ENCODE peak calls at places on chromosomes 13 and 19, in nine cellular contexts. One of them, this sample, is unnamed. For H3K9me3, the result is how much of the 10 kb centered on the place peaks cover.

GRCh38 chr19:36420961-36421748 is 2.7 kb upstream of the ZFP82 start:
- DNase-seq in tibial nerve: no peak
- DNase-seq in colonic mucosa: peak
- DNase-seq in H9: peak
- DNase-seq in WERI-Rb-1: peak
- DNase-seq in cardiac muscle cell: peak
- DNase-seq in effector memory CD4-positive, alpha-beta T cell: no peak
- DNase-seq in endothelial cell of umbilical vein: peak
- DNase-seq in CD4-positive, alpha-beta T cell: no peak
- DNase-seq in this sample: no peak

GRCh38 chr19:3378352-3379146 is 12.2 kb downstream of the NFIC start:
- DNase-seq in endothelial cell of umbilical vein: no peak
- DNase-seq in effector memory CD4-positive, alpha-beta T cell: no peak
- DNase-seq in tibial nerve: no peak
- DNase-seq in colonic mucosa: no peak
- DNase-seq in H9: no peak
- DNase-seq in CD4-positive, alpha-beta T cell: no peak
- DNase-seq in cardiac muscle cell: no peak
- DNase-seq in WERI-Rb-1: no peak
- DNase-seq in this sample: no peak

GRCh38 chr19:51016798-51017683 is 2.5 kb downstream of the KLK10 start:
- DNase-seq in tibial nerve: peak
- DNase-seq in CD4-positive, alpha-beta T cell: peak
- DNase-seq in H9: peak
- DNase-seq in effector memory CD4-positive, alpha-beta T cell: no peak
- DNase-seq in cardiac muscle cell: peak
- DNase-seq in endothelial cell of umbilical vein: peak
- DNase-seq in WERI-Rb-1: peak
- DNase-seq in colonic mucosa: no peak
- DNase-seq in this sample: no peak

GRCh38 chr13:101127741-101128353 is 288.5 kb downstream of the NALCN start:
- DNase-seq in cardiac muscle cell: peak
- DNase-seq in endothelial cell of umbilical vein: peak
- DNase-seq in WERI-Rb-1: peak
- DNase-seq in H9: no peak
- DNase-seq in colonic mucosa: no peak
- DNase-seq in effector memory CD4-positive, alpha-beta T cell: no peak
- DNase-seq in tibial nerve: peak
- DNase-seq in CD4-positive, alpha-beta T cell: no peak
- DNase-seq in this sample: no peak

GRCh38 chr13:30256713-30257432 is 50.5 kb downstream of the KATNAL1 start:
- DNase-seq in tibial nerve: no peak
- DNase-seq in H9: no peak
- DNase-seq in endothelial cell of umbilical vein: no peak
- DNase-seq in effector memory CD4-positive, alpha-beta T cell: no peak
- DNase-seq in WERI-Rb-1: no peak
- DNase-seq in CD4-positive, alpha-beta T cell: no peak
- DNase-seq in colonic mucosa: no peak
- DNase-seq in cardiac muscle cell: peak
- DNase-seq in this sample: no peak

GRCh38 chr19:1959928-1960589 is 19.1 kb downstream of the CSNK1G2 start:
- DNase-seq in CD4-positive, alpha-beta T cell: no peak
- DNase-seq in cardiac muscle cell: no peak
- DNase-seq in tibial nerve: no peak
- DNase-seq in endothelial cell of umbilical vein: no peak
- DNase-seq in effector memory CD4-positive, alpha-beta T cell: no peak
- DNase-seq in H9: no peak
- DNase-seq in colonic mucosa: no peak
- DNase-seq in WERI-Rb-1: no peak
- DNase-seq in this sample: no peak

GRCh38 chr19:19320362-19321142 is at the start of the genes MAU2 and SUGP1:
- DNase-seq in endothelial cell of umbilical vein: peak
- DNase-seq in CD4-positive, alpha-beta T cell: peak
- DNase-seq in WERI-Rb-1: peak
- DNase-seq in H9: peak
- DNase-seq in colonic mucosa: peak
- DNase-seq in tibial nerve: peak
- DNase-seq in cardiac muscle cell: peak
- DNase-seq in effector memory CD4-positive, alpha-beta T cell: peak
- DNase-seq in this sample: peak

GRCh38 chr13:84684048-84684662 is 801.9 kb upstream of the SLITRK1 start:
- DNase-seq in endothelial cell of umbilical vein: no peak
- DNase-seq in effector memory CD4-positive, alpha-beta T cell: no peak
- DNase-seq in tibial nerve: no peak
- DNase-seq in WERI-Rb-1: no peak
- DNase-seq in H9: no peak
- DNase-seq in cardiac muscle cell: no peak
- DNase-seq in CD4-positive, alpha-beta T cell: no peak
- DNase-seq in colonic mucosa: no peak
- DNase-seq in this sample: no peak

GRCh38 chr19:13155472-13156284 is 5.5 kb downstream of the IER2 start:
- DNase-seq in WERI-Rb-1: peak
- DNase-seq in colonic mucosa: peak
- DNase-seq in effector memory CD4-positive, alpha-beta T cell: peak
- DNase-seq in H9: peak
- DNase-seq in endothelial cell of umbilical vein: peak
- DNase-seq in tibial nerve: peak
- DNase-seq in CD4-positive, alpha-beta T cell: peak
- DNase-seq in cardiac muscle cell: peak
- DNase-seq in this sample: peak

GRCh38 chr13:96851856-96852255 is 142.4 kb downstream of the OXGR1 start:
- DNase-seq in H9: no peak
- DNase-seq in colonic mucosa: no peak
- DNase-seq in WERI-Rb-1: no peak
- DNase-seq in effector memory CD4-positive, alpha-beta T cell: no peak
- DNase-seq in tibial nerve: no peak
- DNase-seq in cardiac muscle cell: no peak
- DNase-seq in endothelial cell of umbilical vein: no peak
- DNase-seq in CD4-positive, alpha-beta T cell: no peak
- DNase-seq in this sample: no peak

GRCh38 chr13:63048648-63049047 is 1633.0 kb upstream of the PCDH20 start:
- DNase-seq in H9: no peak
- DNase-seq in cardiac muscle cell: no peak
- DNase-seq in WERI-Rb-1: no peak
- DNase-seq in endothelial cell of umbilical vein: no peak
- DNase-seq in colonic mucosa: no peak
- DNase-seq in CD4-positive, alpha-beta T cell: no peak
- DNase-seq in tibial nerve: no peak
- DNase-seq in effector memory CD4-positive, alpha-beta T cell: no peak
- DNase-seq in this sample: no peak

GRCh38 chr19:1657632-1658445 is 5.4 kb upstream of the TCF3 start:
- DNase-seq in endothelial cell of umbilical vein: no peak
- DNase-seq in H9: peak
- DNase-seq in CD4-positive, alpha-beta T cell: no peak
- DNase-seq in WERI-Rb-1: no peak
- DNase-seq in effector memory CD4-positive, alpha-beta T cell: no peak
- DNase-seq in cardiac muscle cell: no peak
- DNase-seq in colonic mucosa: no peak
- DNase-seq in tibial nerve: no peak
- DNase-seq in this sample: no peak

GRCh38 chr13:22298530-22298929 is 627.7 kb downstream of the FGF9 start:
- DNase-seq in colonic mucosa: no peak
- DNase-seq in effector memory CD4-positive, alpha-beta T cell: no peak
- DNase-seq in endothelial cell of umbilical vein: no peak
- DNase-seq in cardiac muscle cell: no peak
- DNase-seq in WERI-Rb-1: no peak
- DNase-seq in H9: no peak
- DNase-seq in tibial nerve: no peak
- DNase-seq in CD4-positive, alpha-beta T cell: no peak
- DNase-seq in this sample: no peak
- H3K9me3 ChIP-seq in colonic mucosa: under half
- H3K9me3 ChIP-seq in effector memory CD4-positive, alpha-beta T cell: under half
- H3K9me3 ChIP-seq in endothelial cell of umbilical vein: under half
- H3K9me3 ChIP-seq in cardiac muscle cell: under half
- H3K9me3 ChIP-seq in WERI-Rb-1: under half
- H3K9me3 ChIP-seq in H9: under half
- H3K9me3 ChIP-seq in tibial nerve: under half
- H3K9me3 ChIP-seq in CD4-positive, alpha-beta T cell: under half
- H3K9me3 ChIP-seq in this sample: under half

DNA sequence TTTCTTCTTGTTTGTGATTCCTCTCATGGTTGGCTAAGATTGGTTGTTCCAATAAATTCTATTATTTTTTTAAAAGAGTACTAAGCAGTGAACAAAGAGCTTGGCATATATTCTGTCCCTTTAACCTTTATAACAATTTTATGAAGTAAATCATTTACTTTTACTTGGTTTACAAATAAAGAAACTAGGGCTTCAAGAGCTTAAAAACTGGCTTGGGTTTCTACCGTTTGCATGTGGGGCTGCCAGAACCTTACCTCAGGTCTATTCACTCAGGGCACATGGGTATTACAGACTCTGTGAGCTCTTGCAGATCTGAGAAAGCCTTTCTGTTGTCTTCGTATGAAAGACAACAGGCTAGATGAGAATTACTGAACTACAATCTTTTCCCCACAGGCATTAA is 13.3 kb downstream of the N4BP2L1 start:
- DNase-seq in CD4-positive, alpha-beta T cell: no peak
- DNase-seq in H9: no peak
- DNase-seq in colonic mucosa: no peak
- DNase-seq in cardiac muscle cell: no peak
- DNase-seq in endothelial cell of umbilical vein: no peak
- DNase-seq in tibial nerve: no peak
- DNase-seq in WERI-Rb-1: no peak
- DNase-seq in effector memory CD4-positive, alpha-beta T cell: no peak
- DNase-seq in this sample: no peak
- H3K9me3 ChIP-seq in CD4-positive, alpha-beta T cell: under half
- H3K9me3 ChIP-seq in H9: under half
- H3K9me3 ChIP-seq in colonic mucosa: under half
- H3K9me3 ChIP-seq in cardiac muscle cell: under half
- H3K9me3 ChIP-seq in endothelial cell of umbilical vein: under half
- H3K9me3 ChIP-seq in tibial nerve: under half
- H3K9me3 ChIP-seq in WERI-Rb-1: under half
- H3K9me3 ChIP-seq in effector memory CD4-positive, alpha-beta T cell: under half
- H3K9me3 ChIP-seq in this sample: under half

GRCh38 chr19:15635016-15635805 is 5.5 kb upstream of the CYP4F3 start:
- DNase-seq in H9: no peak
- DNase-seq in colonic mucosa: no peak
- DNase-seq in cardiac muscle cell: no peak
- DNase-seq in tibial nerve: no peak
- DNase-seq in WERI-Rb-1: no peak
- DNase-seq in endothelial cell of umbilical vein: no peak
- DNase-seq in effector memory CD4-positive, alpha-beta T cell: no peak
- DNase-seq in CD4-positive, alpha-beta T cell: no peak
- DNase-seq in this sample: no peak
- H3K9me3 ChIP-seq in H9: half or more
- H3K9me3 ChIP-seq in colonic mucosa: under half
- H3K9me3 ChIP-seq in cardiac muscle cell: under half
- H3K9me3 ChIP-seq in tibial nerve: under half
- H3K9me3 ChIP-seq in WERI-Rb-1: under half
- H3K9me3 ChIP-seq in endothelial cell of umbilical vein: under half
- H3K9me3 ChIP-seq in effector memory CD4-positive, alpha-beta T cell: under half
- H3K9me3 ChIP-seq in CD4-positive, alpha-beta T cell: under half
- H3K9me3 ChIP-seq in this sample: under half

DNA sequence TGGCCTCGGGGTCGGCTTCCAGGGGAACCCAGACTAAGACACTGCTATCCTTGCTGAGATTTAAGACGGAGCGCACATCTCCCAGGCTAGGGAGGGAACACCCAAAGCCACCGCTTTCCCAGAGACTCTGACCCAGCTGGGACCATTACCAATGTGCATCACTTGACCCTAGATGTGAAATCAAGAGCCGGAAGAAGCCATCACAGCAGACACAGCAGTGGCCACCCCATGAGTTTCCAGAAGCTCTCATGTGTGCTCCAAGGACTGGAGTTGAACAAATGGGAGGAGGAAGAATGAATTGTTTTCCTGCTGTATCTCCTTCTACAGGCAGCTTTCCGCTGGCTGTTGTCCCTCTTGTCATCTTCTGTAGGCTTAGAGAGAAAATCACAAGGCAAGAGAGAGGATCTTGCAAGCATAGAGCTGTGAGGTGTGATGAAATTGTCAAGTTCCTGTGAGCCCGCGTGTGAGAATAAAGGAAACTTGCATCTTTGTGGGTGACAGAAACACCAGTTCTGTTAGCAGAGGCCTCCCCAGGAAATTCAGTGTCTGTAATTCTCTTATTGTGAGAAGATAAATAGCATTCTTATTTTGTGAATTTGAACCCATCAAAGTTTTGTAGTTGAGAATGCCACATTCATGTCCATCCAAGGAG is 711.8 kb downstream of the UQCRFS1 start:
- DNase-seq in WERI-Rb-1: no peak
- DNase-seq in H9: no peak
- DNase-seq in endothelial cell of umbilical vein: no peak
- DNase-seq in colonic mucosa: no peak
- DNase-seq in effector memory CD4-positive, alpha-beta T cell: no peak
- DNase-seq in cardiac muscle cell: no peak
- DNase-seq in CD4-positive, alpha-beta T cell: no peak
- DNase-seq in tibial nerve: no peak
- DNase-seq in this sample: no peak
- H3K9me3 ChIP-seq in WERI-Rb-1: under half
- H3K9me3 ChIP-seq in H9: under half
- H3K9me3 ChIP-seq in endothelial cell of umbilical vein: under half
- H3K9me3 ChIP-seq in colonic mucosa: under half
- H3K9me3 ChIP-seq in effector memory CD4-positive, alpha-beta T cell: under half
- H3K9me3 ChIP-seq in cardiac muscle cell: under half
- H3K9me3 ChIP-seq in CD4-positive, alpha-beta T cell: under half
- H3K9me3 ChIP-seq in tibial nerve: under half
- H3K9me3 ChIP-seq in this sample: under half

GRCh38 chr19:30355586-30355985 is 16.6 kb upstream of the ZNF536 start:
- DNase-seq in WERI-Rb-1: no peak
- DNase-seq in tibial nerve: no peak
- DNase-seq in effector memory CD4-positive, alpha-beta T cell: no peak
- DNase-seq in cardiac muscle cell: no peak
- DNase-seq in CD4-positive, alpha-beta T cell: no peak
- DNase-seq in H9: no peak
- DNase-seq in colonic mucosa: no peak
- DNase-seq in endothelial cell of umbilical vein: no peak
- DNase-seq in this sample: no peak

GRCh38 chr19:30358319-30358718 is 13.9 kb upstream of the ZNF536 start:
- DNase-seq in CD4-positive, alpha-beta T cell: no peak
- DNase-seq in H9: no peak
- DNase-seq in endothelial cell of umbilical vein: no peak
- DNase-seq in WERI-Rb-1: no peak
- DNase-seq in colonic mucosa: no peak
- DNase-seq in cardiac muscle cell: no peak
- DNase-seq in tibial nerve: no peak
- DNase-seq in effector memory CD4-positive, alpha-beta T cell: no peak
- DNase-seq in this sample: no peak

GRCh38 chr19:30356951-30357579 is 15.1 kb upstream of the ZNF536 start:
- DNase-seq in cardiac muscle cell: no peak
- DNase-seq in endothelial cell of umbilical vein: no peak
- DNase-seq in tibial nerve: no peak
- DNase-seq in effector memory CD4-positive, alpha-beta T cell: no peak
- DNase-seq in WERI-Rb-1: no peak
- DNase-seq in colonic mucosa: no peak
- DNase-seq in H9: no peak
- DNase-seq in CD4-positive, alpha-beta T cell: no peak
- DNase-seq in this sample: no peak

GRCh38 chr19:30358821-30359580 is 13.2 kb upstream of the ZNF536 start:
- DNase-seq in endothelial cell of umbilical vein: no peak
- DNase-seq in effector memory CD4-positive, alpha-beta T cell: no peak
- DNase-seq in WERI-Rb-1: no peak
- DNase-seq in cardiac muscle cell: no peak
- DNase-seq in tibial nerve: no peak
- DNase-seq in CD4-positive, alpha-beta T cell: no peak
- DNase-seq in H9: no peak
- DNase-seq in colonic mucosa: no peak
- DNase-seq in this sample: no peak

GRCh38 chr19:30357580-30357954 is 14.6 kb upstream of the ZNF536 start:
- DNase-seq in WERI-Rb-1: no peak
- DNase-seq in effector memory CD4-positive, alpha-beta T cell: no peak
- DNase-seq in endothelial cell of umbilical vein: no peak
- DNase-seq in cardiac muscle cell: no peak
- DNase-seq in CD4-positive, alpha-beta T cell: no peak
- DNase-seq in tibial nerve: no peak
- DNase-seq in H9: no peak
- DNase-seq in colonic mucosa: no peak
- DNase-seq in this sample: no peak
- H3K9me3 ChIP-seq in WERI-Rb-1: under half
- H3K9me3 ChIP-seq in effector memory CD4-positive, alpha-beta T cell: under half
- H3K9me3 ChIP-seq in endothelial cell of umbilical vein: under half
- H3K9me3 ChIP-seq in cardiac muscle cell: under half
- H3K9me3 ChIP-seq in CD4-positive, alpha-beta T cell: under half
- H3K9me3 ChIP-seq in tibial nerve: under half
- H3K9me3 ChIP-seq in H9: under half
- H3K9me3 ChIP-seq in colonic mucosa: under half
- H3K9me3 ChIP-seq in this sample: under half